ENCODE peak calls at places on chromosome 19, in four cellular contexts. One of them, this sample, is unnamed.
A peak's percentile ranks its signal among the peaks of the same experiment; 100 is the strongest.

GRCh38 chr19:49473868-49474544 is at the start of gene FLT3LG:
- DNase-seq in GM12878: no peak
- DNase-seq in HEK293T: peak; percentile 80
- DNase-seq in K562: peak; percentile 88
- DNase-seq in this sample: peak; percentile 46

GRCh38 chr19:35228177-35228930 is at the start of gene FAM187B:
- DNase-seq in GM12878: no peak
- DNase-seq in K562: no peak
- DNase-seq in HEK293T: no peak
- DNase-seq in this sample: no peak

GRCh38 chr19:23802290-23802689 is 43.6 kb upstream of the ZNF681 start:
- DNase-seq in HEK293T: no peak
- DNase-seq in GM12878: no peak
- DNase-seq in K562: no peak
- DNase-seq in this sample: no peak

GRCh38 chr19:8081569-8082550 is 29.3 kb downstream of the CCL25 start:
- DNase-seq in HEK293T: no peak
- DNase-seq in K562: no peak
- DNase-seq in GM12878: no peak
- DNase-seq in this sample: no peak

GRCh38 chr19:1151037-1151716 is 22.9 kb downstream of the SBNO2 start:
- DNase-seq in GM12878: no peak
- DNase-seq in HEK293T: no peak
- DNase-seq in K562: no peak
- DNase-seq in this sample: no peak

GRCh38 chr19:4454952-4455738 is 2.4 kb downstream of the UBXN6 start:
- DNase-seq in GM12878: no peak
- DNase-seq in K562: peak; percentile 74
- DNase-seq in HEK293T: no peak
- DNase-seq in this sample: no peak

GRCh38 chr19:46404039-46404883 is 9.1 kb downstream of the CCDC8 start:
- DNase-seq in HEK293T: no peak
- DNase-seq in GM12878: no peak
- DNase-seq in K562: peak; percentile 57
- DNase-seq in this sample: peak; percentile 69

GRCh38 chr19:42433503-42434260 is 6.5 kb upstream of the LIPE start:
- DNase-seq in K562: peak; percentile 61
- DNase-seq in HEK293T: peak; percentile 71
- DNase-seq in GM12878: no peak
- DNase-seq in this sample: peak; percentile 95

GRCh38 chr19:2342656-2343288 is 14.3 kb downstream of the SPPL2B start:
- DNase-seq in K562: no peak
- DNase-seq in HEK293T: no peak
- DNase-seq in GM12878: no peak
- DNase-seq in this sample: no peak

DNA sequence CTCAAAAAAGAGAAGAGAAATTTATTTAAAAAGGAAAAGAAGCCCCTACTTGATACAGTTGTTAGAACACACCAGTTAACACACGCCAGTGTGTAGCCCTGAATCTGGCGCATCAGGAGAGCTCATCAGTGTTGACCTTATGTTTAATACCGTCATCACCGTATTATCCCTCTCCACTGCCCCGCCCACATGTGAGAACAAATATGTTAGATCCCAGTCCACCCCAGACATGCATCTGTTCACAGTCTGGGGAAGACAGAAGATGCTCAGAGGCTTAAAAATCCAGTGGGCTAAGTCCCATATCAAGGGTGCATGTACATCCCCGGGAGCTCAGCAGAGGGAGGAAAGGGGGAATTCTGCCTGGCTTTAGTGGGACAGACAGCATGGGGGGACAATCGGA is 155.2 kb downstream of the DPF1 start:
- DNase-seq in K562: no peak
- DNase-seq in HEK293T: no peak
- DNase-seq in GM12878: no peak
- DNase-seq in this sample: no peak
- TF ChIP-seq TARDBP in K562: no peak
- TF ChIP-seq TARDBP in HEK293T: no peak
- TF ChIP-seq TARDBP in GM12878: no peak
- TF ChIP-seq TARDBP in this sample: no peak

DNA sequence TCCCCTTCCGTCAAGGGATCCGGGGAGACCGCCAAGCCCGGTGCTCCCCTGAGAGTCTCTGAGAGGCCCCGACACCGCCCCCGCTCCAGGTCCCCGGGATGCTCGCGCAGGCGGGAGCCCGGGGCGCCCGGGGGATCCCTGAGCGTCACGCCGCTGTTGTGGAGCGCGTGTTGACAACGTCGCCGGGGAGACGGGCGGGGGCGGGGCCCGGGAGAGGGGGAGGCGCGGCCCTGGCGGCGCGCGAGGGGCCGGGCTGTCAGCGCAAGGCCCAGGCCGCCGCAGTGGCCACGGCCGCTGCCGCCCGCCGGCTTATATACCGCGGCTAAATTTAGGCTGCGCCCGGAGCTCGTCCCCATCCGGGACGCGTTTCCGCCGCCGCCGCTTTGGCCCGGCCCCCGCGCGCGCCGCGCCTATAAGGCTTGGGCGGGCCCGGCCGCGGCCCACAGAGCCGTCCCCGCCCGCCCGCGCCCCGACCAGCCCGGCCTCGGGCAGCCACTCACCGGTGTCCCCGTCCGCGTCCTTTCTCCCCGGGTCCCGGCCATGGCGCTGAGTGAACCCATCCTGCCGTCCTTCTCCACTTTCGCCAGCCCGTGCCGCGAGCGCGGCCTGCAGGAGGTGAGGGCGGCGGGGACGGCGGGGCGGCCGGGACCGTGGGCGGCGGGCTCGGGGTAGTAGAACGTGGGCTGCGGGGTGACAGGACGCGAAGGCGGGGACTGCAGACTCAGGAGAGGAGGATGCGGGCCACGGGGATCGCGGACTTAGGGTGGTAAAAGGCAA is at the start of gene KLF2:
- DNase-seq in HEK293T: peak; percentile 83
- DNase-seq in GM12878: no peak
- DNase-seq in K562: peak; percentile 93
- DNase-seq in this sample: peak; percentile 28
- TF ChIP-seq TARDBP in HEK293T: no peak
- TF ChIP-seq TARDBP in GM12878: no peak
- TF ChIP-seq TARDBP in K562: no peak
- TF ChIP-seq TARDBP in this sample: no peak

GRCh38 chr19:54077334-54077733 is 3.8 kb downstream of the TARM1 start:
- DNase-seq in HEK293T: no peak
- DNase-seq in K562: peak; percentile 1
- DNase-seq in GM12878: no peak
- DNase-seq in this sample: no peak

GRCh38 chr19:54084410-54084809 is 3.2 kb upstream of the TARM1 start:
- DNase-seq in GM12878: no peak
- DNase-seq in K562: no peak
- DNase-seq in HEK293T: no peak
- DNase-seq in this sample: no peak

DNA sequence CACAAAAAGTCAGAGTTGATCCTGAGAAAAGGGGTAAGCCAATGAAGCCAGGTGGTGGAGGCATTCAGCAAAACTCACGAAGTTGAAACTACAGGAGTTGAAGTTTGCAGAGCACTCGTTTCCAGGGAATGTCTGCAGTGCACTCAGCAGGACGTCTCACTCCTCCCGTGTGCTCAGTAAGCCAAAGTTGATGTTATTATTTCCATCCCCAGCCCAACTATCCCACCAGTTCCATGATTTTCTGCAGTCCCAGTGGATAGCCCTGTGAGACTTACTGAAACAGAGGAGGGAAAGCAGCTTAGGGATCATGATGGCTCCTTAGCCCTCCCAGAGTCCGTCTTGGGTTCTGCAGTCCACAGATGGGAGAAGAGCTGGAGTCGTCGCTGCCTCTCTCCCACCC is at the start of gene TARM1:
- DNase-seq in K562: no peak
- DNase-seq in GM12878: no peak
- DNase-seq in HEK293T: no peak
- DNase-seq in this sample: no peak
- TF ChIP-seq TARDBP in K562: no peak
- TF ChIP-seq TARDBP in GM12878: no peak
- TF ChIP-seq TARDBP in HEK293T: no peak
- TF ChIP-seq TARDBP in this sample: no peak

GRCh38 chr19:17394891-17395415 is 957 bp upstream of the CCDC194 start:
- DNase-seq in GM12878: no peak
- DNase-seq in K562: peak; percentile 84
- DNase-seq in HEK293T: peak; percentile 70
- DNase-seq in this sample: no peak
- TF ChIP-seq TARDBP in GM12878: no peak
- TF ChIP-seq TARDBP in K562: no peak
- TF ChIP-seq TARDBP in HEK293T: no peak
- TF ChIP-seq TARDBP in this sample: no peak

GRCh38 chr19:31783592-31783991 is 434.4 kb upstream of the TSHZ3 start:
- DNase-seq in K562: no peak
- DNase-seq in GM12878: no peak
- DNase-seq in HEK293T: no peak
- DNase-seq in this sample: no peak
- TF ChIP-seq TARDBP in K562: no peak
- TF ChIP-seq TARDBP in GM12878: no peak
- TF ChIP-seq TARDBP in HEK293T: no peak
- TF ChIP-seq TARDBP in this sample: no peak

GRCh38 chr19:10392120-10392519 is 11.2 kb downstream of the CDC37 start:
- DNase-seq in HEK293T: no peak
- DNase-seq in GM12878: no peak
- DNase-seq in K562: no peak
- DNase-seq in this sample: no peak
- TF ChIP-seq TARDBP in HEK293T: no peak
- TF ChIP-seq TARDBP in GM12878: no peak
- TF ChIP-seq TARDBP in K562: no peak
- TF ChIP-seq TARDBP in this sample: no peak

GRCh38 chr19:33700408-33700757 is 78.6 kb downstream of the CHST8 start:
- DNase-seq in HEK293T: no peak
- DNase-seq in K562: no peak
- DNase-seq in GM12878: no peak
- DNase-seq in this sample: no peak
- TF ChIP-seq TARDBP in HEK293T: no peak
- TF ChIP-seq TARDBP in K562: no peak
- TF ChIP-seq TARDBP in GM12878: no peak
- TF ChIP-seq TARDBP in this sample: no peak

This sample was measured in HepG2.